ENCODE peak calls at places on chromosomes 11 and 22, in six cellular contexts. U is pancreas, N is upper lobe of right lung, L is hypothalamus, F is MM.1S, D is T-helper 2 cell. W is an unnamed sample.

GRCh38 chr22:37176464-37177061 is 11.5 kb downstream of the C1QTNF6 start:
- DNase-seq in U (no peak), N (peak; percentile 80), L (no peak), F (no peak), D (no peak), W (peak; percentile 58)

GRCh38 chr11:46682773-46683752 is 17.4 kb downstream of the ARHGAP1 start:
- DNase-seq in U (no peak), N (no peak), L (no peak), F (no peak), D (no peak), W (no peak)

GRCh38 chr22:49995059-49995412 is 17.5 kb downstream of the IL17REL start:
- DNase-seq in U (no peak), N (peak; percentile 57), L (no peak), F (no peak), D (no peak), W (no peak)

GRCh38 chr22:50190182-50190951 is 4.7 kb downstream of the TRABD start:
- DNase-seq in U (peak; percentile 90), N (peak; percentile 94), L (no peak), F (peak; percentile 83), D (peak; percentile 57), W (peak; percentile 76)

GRCh38 chr11:83641511-83641910 is 355.3 kb upstream of the CCDC90B start:
- DNase-seq in U (no peak), N (no peak), L (no peak), F (no peak), D (no peak), W (peak; percentile 19)

GRCh38 chr11:75536786-75537629 is 11.3 kb upstream of the GDPD5 start:
- DNase-seq in U (no peak), N (no peak), L (no peak), F (no peak), D (no peak), W (no peak)

GRCh38 chr11:45902452-45903380 is 4.4 kb downstream of the FREY1 start:
- DNase-seq in U (peak; percentile 48), N (no peak), L (no peak), F (no peak), D (no peak), W (no peak)

GRCh38 chr22:17537155-17537554 is 26.1 kb upstream of the SLC25A18 start:
- DNase-seq in U (no peak), N (no peak), L (no peak), F (no peak), D (no peak), W (no peak)

W was measured in mucosa of gallbladder.